ENCODE peak calls at places on chromosomes 2 and 18, in nine cellular contexts. One of them, this sample, is unnamed.

GRCh38 chr18:77101410-77102245 is 31.0 kb downstream of the MBP start:
- DNase-seq in right lobe of liver: no peak
- DNase-seq in GM23248: peak; percentile 95
- DNase-seq in spleen: peak; percentile 91
- DNase-seq in cardiac muscle cell: no peak
- DNase-seq in transverse colon: peak; percentile 64
- DNase-seq in HL-60: peak; percentile 92
- DNase-seq in stomach: peak; percentile 76
- DNase-seq in colonic mucosa: peak; percentile 69
- DNase-seq in this sample: peak; percentile 79

GRCh38 chr2:149021271-149021719 is 17.2 kb upstream of the LYPD6B start:
- DNase-seq in right lobe of liver: no peak
- DNase-seq in GM23248: no peak
- DNase-seq in spleen: no peak
- DNase-seq in cardiac muscle cell: no peak
- DNase-seq in transverse colon: no peak
- DNase-seq in HL-60: no peak
- DNase-seq in stomach: no peak
- DNase-seq in colonic mucosa: no peak
- DNase-seq in this sample: no peak

GRCh38 chr2:30466216-30466615 is 19.2 kb downstream of the LCLAT1 start:
- DNase-seq in right lobe of liver: no peak
- DNase-seq in GM23248: no peak
- DNase-seq in spleen: no peak
- DNase-seq in cardiac muscle cell: no peak
- DNase-seq in transverse colon: no peak
- DNase-seq in HL-60: no peak
- DNase-seq in stomach: no peak
- DNase-seq in colonic mucosa: no peak
- DNase-seq in this sample: no peak

GRCh38 chr2:1607971-1608688 is 136.2 kb downstream of the PXDN start:
- DNase-seq in right lobe of liver: no peak
- DNase-seq in GM23248: peak; percentile 77
- DNase-seq in spleen: no peak
- DNase-seq in cardiac muscle cell: no peak
- DNase-seq in transverse colon: no peak
- DNase-seq in HL-60: no peak
- DNase-seq in stomach: no peak
- DNase-seq in colonic mucosa: no peak
- DNase-seq in this sample: no peak

GRCh38 chr2:58449286-58450010 is 208.3 kb upstream of the FANCL start:
- DNase-seq in right lobe of liver: no peak
- DNase-seq in GM23248: peak; percentile 26
- DNase-seq in spleen: no peak
- DNase-seq in cardiac muscle cell: no peak
- DNase-seq in transverse colon: no peak
- DNase-seq in HL-60: no peak
- DNase-seq in stomach: no peak
- DNase-seq in colonic mucosa: no peak
- DNase-seq in this sample: no peak

GRCh38 chr18:683531-683930 is 26.1 kb downstream of the TYMS start:
- DNase-seq in right lobe of liver: no peak
- DNase-seq in GM23248: no peak
- DNase-seq in spleen: no peak
- DNase-seq in cardiac muscle cell: no peak
- DNase-seq in transverse colon: no peak
- DNase-seq in HL-60: no peak
- DNase-seq in stomach: no peak
- DNase-seq in colonic mucosa: no peak
- DNase-seq in this sample: no peak

GRCh38 chr18:59861963-59862819 is 37.6 kb upstream of the PMAIP1 start:
- DNase-seq in right lobe of liver: no peak
- DNase-seq in GM23248: no peak
- DNase-seq in spleen: no peak
- DNase-seq in cardiac muscle cell: no peak
- DNase-seq in transverse colon: no peak
- DNase-seq in HL-60: peak; percentile 69
- DNase-seq in stomach: no peak
- DNase-seq in colonic mucosa: no peak
- DNase-seq in this sample: no peak

GRCh38 chr2:224360801-224361251 is 41.1 kb downstream of the FAM124B start:
- DNase-seq in right lobe of liver: no peak
- DNase-seq in GM23248: peak; percentile 37
- DNase-seq in spleen: no peak
- DNase-seq in cardiac muscle cell: no peak
- DNase-seq in transverse colon: no peak
- DNase-seq in HL-60: no peak
- DNase-seq in stomach: no peak
- DNase-seq in colonic mucosa: no peak
- DNase-seq in this sample: no peak

GRCh38 chr2:230230801-230231200 is 5.3 kb downstream of the SP140 start:
- DNase-seq in right lobe of liver: no peak
- DNase-seq in GM23248: no peak
- DNase-seq in spleen: no peak
- DNase-seq in cardiac muscle cell: no peak
- DNase-seq in transverse colon: no peak
- DNase-seq in HL-60: no peak
- DNase-seq in stomach: no peak
- DNase-seq in colonic mucosa: no peak
- DNase-seq in this sample: no peak

GRCh38 chr2:180707867-180708205 is 272.6 kb upstream of the UBE2E3 start:
- DNase-seq in right lobe of liver: no peak
- DNase-seq in GM23248: peak; percentile 96
- DNase-seq in spleen: no peak
- DNase-seq in cardiac muscle cell: no peak
- DNase-seq in transverse colon: peak; percentile 14
- DNase-seq in HL-60: peak; percentile 37
- DNase-seq in stomach: no peak
- DNase-seq in colonic mucosa: peak; percentile 22
- DNase-seq in this sample: no peak

GRCh38 chr2:171723724-171724683 is 36.7 kb downstream of the DYNC1I2 start:
- DNase-seq in right lobe of liver: no peak
- DNase-seq in GM23248: no peak
- DNase-seq in spleen: no peak
- DNase-seq in cardiac muscle cell: peak; percentile 2
- DNase-seq in transverse colon: no peak
- DNase-seq in HL-60: no peak
- DNase-seq in stomach: peak; percentile 41
- DNase-seq in colonic mucosa: no peak
- DNase-seq in this sample: no peak

GRCh38 chr2:236498369-236498768 is 71.3 kb upstream of the ACKR3 start:
- DNase-seq in right lobe of liver: no peak
- DNase-seq in GM23248: peak; percentile 74
- DNase-seq in spleen: no peak
- DNase-seq in cardiac muscle cell: no peak
- DNase-seq in transverse colon: no peak
- DNase-seq in HL-60: no peak
- DNase-seq in stomach: no peak
- DNase-seq in colonic mucosa: no peak
- DNase-seq in this sample: no peak

GRCh38 chr18:62555135-62555534 is 32.3 kb downstream of the ZCCHC2 start:
- DNase-seq in right lobe of liver: no peak
- DNase-seq in GM23248: peak; percentile 46
- DNase-seq in spleen: no peak
- DNase-seq in cardiac muscle cell: no peak
- DNase-seq in transverse colon: no peak
- DNase-seq in HL-60: no peak
- DNase-seq in stomach: no peak
- DNase-seq in colonic mucosa: no peak
- DNase-seq in this sample: no peak

GRCh38 chr2:172065086-172065485 is 20.2 kb upstream of the DLX1 start:
- DNase-seq in right lobe of liver: no peak
- DNase-seq in GM23248: peak; percentile 17
- DNase-seq in spleen: no peak
- DNase-seq in cardiac muscle cell: no peak
- DNase-seq in transverse colon: no peak
- DNase-seq in HL-60: no peak
- DNase-seq in stomach: no peak
- DNase-seq in colonic mucosa: no peak
- DNase-seq in this sample: no peak

GRCh38 chr2:188853307-188853706 is 120.9 kb upstream of the COL3A1 start:
- DNase-seq in right lobe of liver: no peak
- DNase-seq in GM23248: peak; percentile 90
- DNase-seq in spleen: no peak
- DNase-seq in cardiac muscle cell: no peak
- DNase-seq in transverse colon: no peak
- DNase-seq in HL-60: no peak
- DNase-seq in stomach: no peak
- DNase-seq in colonic mucosa: no peak
- DNase-seq in this sample: no peak

GRCh38 chr2:54461251-54461650 is 5.1 kb downstream of the SPTBN1 start:
- DNase-seq in right lobe of liver: no peak
- DNase-seq in GM23248: peak; percentile 84
- DNase-seq in spleen: no peak
- DNase-seq in cardiac muscle cell: no peak
- DNase-seq in transverse colon: no peak
- DNase-seq in HL-60: no peak
- DNase-seq in stomach: no peak
- DNase-seq in colonic mucosa: no peak
- DNase-seq in this sample: no peak

GRCh38 chr18:11154369-11154982 is 5.1 kb upstream of the PIEZO2 start:
- DNase-seq in right lobe of liver: no peak
- DNase-seq in GM23248: peak; percentile 78
- DNase-seq in spleen: no peak
- DNase-seq in cardiac muscle cell: peak; percentile 60
- DNase-seq in transverse colon: no peak
- DNase-seq in HL-60: peak; percentile 22
- DNase-seq in stomach: no peak
- DNase-seq in colonic mucosa: no peak
- DNase-seq in this sample: no peak

GRCh38 chr2:127632592-127633489 is 13.1 kb upstream of the GPR17 start:
- DNase-seq in right lobe of liver: no peak
- DNase-seq in GM23248: no peak
- DNase-seq in spleen: peak; percentile 92
- DNase-seq in cardiac muscle cell: no peak
- DNase-seq in transverse colon: no peak
- DNase-seq in HL-60: peak; percentile 58
- DNase-seq in stomach: no peak
- DNase-seq in colonic mucosa: no peak
- DNase-seq in this sample: no peak
- H3K27ac ChIP-seq in right lobe of liver: no peak overlapping the region
- H3K27ac ChIP-seq in GM23248: no peak overlapping the region
- H3K27ac ChIP-seq in spleen: peak overlapping the region; percentile 92
- H3K27ac ChIP-seq in cardiac muscle cell: no peak overlapping the region
- H3K27ac ChIP-seq in transverse colon: peak overlapping the region; percentile 31
- H3K27ac ChIP-seq in HL-60: peak overlapping the region; percentile 47
- H3K27ac ChIP-seq in stomach: peak overlapping the region; percentile 90
- H3K27ac ChIP-seq in colonic mucosa: no peak overlapping the region
- H3K27ac ChIP-seq in this sample: peak overlapping the region; percentile 57

GRCh38 chr2:26892133-26892532 is 44.2 kb downstream of the DPYSL5 start:
- DNase-seq in right lobe of liver: no peak
- DNase-seq in GM23248: no peak
- DNase-seq in spleen: no peak
- DNase-seq in cardiac muscle cell: no peak
- DNase-seq in transverse colon: no peak
- DNase-seq in HL-60: no peak
- DNase-seq in stomach: no peak
- DNase-seq in colonic mucosa: no peak
- DNase-seq in this sample: no peak

GRCh38 chr2:26889796-26890195 is 41.9 kb downstream of the DPYSL5 start:
- DNase-seq in right lobe of liver: no peak
- DNase-seq in GM23248: no peak
- DNase-seq in spleen: no peak
- DNase-seq in cardiac muscle cell: no peak
- DNase-seq in transverse colon: no peak
- DNase-seq in HL-60: no peak
- DNase-seq in stomach: no peak
- DNase-seq in colonic mucosa: no peak
- DNase-seq in this sample: no peak

GRCh38 chr2:26892916-26893524 is 45.1 kb downstream of the DPYSL5 start:
- DNase-seq in right lobe of liver: no peak
- DNase-seq in GM23248: no peak
- DNase-seq in spleen: no peak
- DNase-seq in cardiac muscle cell: no peak
- DNase-seq in transverse colon: no peak
- DNase-seq in HL-60: no peak
- DNase-seq in stomach: no peak
- DNase-seq in colonic mucosa: no peak
- DNase-seq in this sample: no peak

GRCh38 chr2:26887142-26887541 is 39.2 kb downstream of the DPYSL5 start:
- DNase-seq in right lobe of liver: no peak
- DNase-seq in GM23248: no peak
- DNase-seq in spleen: peak; percentile 79
- DNase-seq in cardiac muscle cell: no peak
- DNase-seq in transverse colon: no peak
- DNase-seq in HL-60: peak; percentile 96
- DNase-seq in stomach: no peak
- DNase-seq in colonic mucosa: no peak
- DNase-seq in this sample: no peak

DNA sequence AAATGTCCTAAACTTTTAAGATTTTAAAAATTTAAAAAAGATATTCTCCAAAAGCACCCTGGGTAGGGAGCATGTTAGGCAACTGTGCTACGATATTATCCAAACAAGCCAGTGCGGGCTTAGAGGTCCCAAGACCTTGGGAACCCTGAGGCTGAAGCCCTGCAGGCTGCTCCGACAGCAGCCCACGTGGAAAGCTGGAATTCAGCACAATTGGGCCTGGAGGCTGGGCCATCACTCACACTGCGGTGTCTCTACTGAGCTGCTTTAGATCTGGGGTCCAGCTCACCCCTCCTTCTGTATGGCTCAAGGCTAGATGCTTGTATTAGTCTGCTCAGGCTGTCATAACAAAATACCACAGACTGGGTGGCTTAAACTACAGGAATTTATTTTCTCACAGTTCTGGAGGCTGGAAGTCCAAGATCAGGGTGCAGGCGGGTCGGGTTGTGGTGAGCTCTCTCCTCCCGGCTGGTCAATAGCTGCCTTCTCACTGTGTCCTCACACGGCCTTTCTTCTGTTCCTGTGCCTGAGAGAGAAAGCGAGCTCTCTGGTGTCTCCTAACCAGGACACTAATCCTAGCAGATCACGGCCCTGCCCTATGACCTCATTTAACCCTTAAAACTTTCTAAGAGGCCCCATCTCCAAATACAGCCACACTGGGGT is 42.5 kb downstream of the DPYSL5 start:
- DNase-seq in right lobe of liver: no peak
- DNase-seq in GM23248: no peak
- DNase-seq in spleen: no peak
- DNase-seq in cardiac muscle cell: no peak
- DNase-seq in transverse colon: no peak
- DNase-seq in HL-60: no peak
- DNase-seq in stomach: no peak
- DNase-seq in colonic mucosa: no peak
- DNase-seq in this sample: no peak
- H3K4me3 ChIP-seq in right lobe of liver: no peak overlapping the region
- H3K4me3 ChIP-seq in GM23248: no peak overlapping the region
- H3K4me3 ChIP-seq in spleen: no peak overlapping the region
- H3K4me3 ChIP-seq in cardiac muscle cell: no peak overlapping the region
- H3K4me3 ChIP-seq in transverse colon: no peak overlapping the region
- H3K4me3 ChIP-seq in HL-60: no peak overlapping the region
- H3K4me3 ChIP-seq in stomach: no peak overlapping the region
- H3K4me3 ChIP-seq in colonic mucosa: no peak overlapping the region
- H3K4me3 ChIP-seq in this sample: no peak overlapping the region

GRCh38 chr2:222249444-222249843 is 49.4 kb downstream of the PAX3 start:
- DNase-seq in right lobe of liver: no peak
- DNase-seq in GM23248: no peak
- DNase-seq in spleen: no peak
- DNase-seq in cardiac muscle cell: no peak
- DNase-seq in transverse colon: no peak
- DNase-seq in HL-60: no peak
- DNase-seq in stomach: no peak
- DNase-seq in colonic mucosa: no peak
- DNase-seq in this sample: no peak
- H3K27ac ChIP-seq in right lobe of liver: no peak overlapping the region
- H3K27ac ChIP-seq in GM23248: no peak overlapping the region
- H3K27ac ChIP-seq in spleen: no peak overlapping the region
- H3K27ac ChIP-seq in cardiac muscle cell: no peak overlapping the region
- H3K27ac ChIP-seq in transverse colon: no peak overlapping the region
- H3K27ac ChIP-seq in HL-60: no peak overlapping the region
- H3K27ac ChIP-seq in stomach: no peak overlapping the region
- H3K27ac ChIP-seq in colonic mucosa: no peak overlapping the region
- H3K27ac ChIP-seq in this sample: no peak overlapping the region

GRCh38 chr2:231640646-231641111 is 48.0 kb downstream of the TEX44 start:
- DNase-seq in right lobe of liver: no peak
- DNase-seq in GM23248: peak; percentile 72
- DNase-seq in spleen: no peak
- DNase-seq in cardiac muscle cell: no peak
- DNase-seq in transverse colon: peak; percentile 63
- DNase-seq in HL-60: peak; percentile 81
- DNase-seq in stomach: peak; percentile 57
- DNase-seq in colonic mucosa: peak; percentile 63
- DNase-seq in this sample: no peak
- H3K4me3 ChIP-seq in right lobe of liver: no peak overlapping the region
- H3K4me3 ChIP-seq in GM23248: no peak overlapping the region
- H3K4me3 ChIP-seq in spleen: no peak overlapping the region
- H3K4me3 ChIP-seq in cardiac muscle cell: no peak overlapping the region
- H3K4me3 ChIP-seq in transverse colon: no peak overlapping the region
- H3K4me3 ChIP-seq in HL-60: no peak overlapping the region
- H3K4me3 ChIP-seq in stomach: no peak overlapping the region
- H3K4me3 ChIP-seq in colonic mucosa: no peak overlapping the region
- H3K4me3 ChIP-seq in this sample: no peak overlapping the region